ENCODE peak calls at places on chromosomes 6 and 20, in eight cellular contexts. K is esophagus muscularis mucosa; Z is epithelial cell of proximal tubule; N is lower leg skin; W is CD8-positive, alpha-beta memory T cell; P is skeletal muscle cell; B is mesenchymal stem cell; A is psoas muscle. E is an unnamed sample.

GRCh38 chr20:2845607-2846006 is 5.1 kb downstream of the VPS16 start:
- DNase-seq in P (no peak), N (peak; percentile 18), A (no peak), Z (no peak), K (no peak), W (no peak), B (no peak), E (peak; percentile 77)

GRCh38 chr6:112415366-112415765 is 68.2 kb downstream of the RFPL4B start:
- DNase-seq in A (no peak), B (no peak), N (no peak), W (no peak), K (no peak), P (no peak), Z (no peak), E (no peak)

GRCh38 chr6:11854418-11855165 is 76.0 kb upstream of the ADTRP start:
- DNase-seq in W (no peak), P (no peak), K (no peak), A (no peak), Z (peak; percentile 70), B (peak; percentile 82), N (no peak), E (peak; percentile 23)

GRCh38 chr20:2822073-2822472 is 5.9 kb downstream of the TMEM239 start:
- DNase-seq in P (peak; percentile 31), B (no peak), Z (no peak), A (no peak), N (no peak), W (peak; percentile 69), K (no peak), E (peak; percentile 73)

GRCh38 chr6:29528300-29528931 is 31.1 kb downstream of the UBD start:
- DNase-seq in A (no peak), K (peak; percentile 88), P (no peak), W (no peak), N (no peak), B (no peak), Z (no peak), E (no peak)

GRCh38 chr20:64077876-64078551 is 1.3 kb downstream of the RGS19 start:
- DNase-seq in N (no peak), P (no peak), Z (no peak), A (no peak), B (no peak), W (peak; percentile 76), K (no peak), E (peak; percentile 94)

GRCh38 chr6:7087491-7087979 is 20.2 kb upstream of the RREB1 start:
- DNase-seq in B (no peak), A (no peak), N (no peak), K (no peak), P (no peak), Z (no peak), W (peak; percentile 53), E (peak; percentile 41)

GRCh38 chr6:136486357-136486756 is 63.9 kb downstream of the MAP7 start:
- DNase-seq in B (no peak), A (no peak), Z (no peak), P (no peak), K (no peak), N (no peak), W (no peak), E (no peak)

GRCh38 chr20:6086868-6087267 is 33.0 kb upstream of the LRRN4 start:
- DNase-seq in A (no peak), K (no peak), W (no peak), Z (no peak), B (no peak), N (no peak), P (no peak), E (no peak)

GRCh38 chr20:33686008-33686983 is at the start of gene E2F1:
- DNase-seq in Z (no peak), B (peak; percentile 94), K (peak; percentile 98), N (peak; percentile 99), P (peak; percentile 57), A (peak; percentile 98), W (peak; percentile 94), E (peak; percentile 98)

GRCh38 chr20:1815502-1816085 is 79.6 kb upstream of the SIRPA start:
- DNase-seq in B (peak; percentile 40), A (no peak), Z (no peak), P (no peak), N (peak; percentile 53), W (no peak), K (peak; percentile 64), E (no peak)

GRCh38 chr6:45668705-45669104 is 291.0 kb upstream of the SUPT3H start:
- DNase-seq in P (no peak), N (no peak), B (no peak), Z (no peak), W (no peak), A (no peak), K (no peak), E (no peak)

GRCh38 chr6:45148711-45149341 is 179.3 kb upstream of the RUNX2 start:
- DNase-seq in B (peak; percentile 20), W (no peak), N (no peak), K (no peak), A (no peak), P (peak; percentile 46), Z (no peak), E (peak; percentile 28)

GRCh38 chr6:140811642-140812041 is 1321.1 kb upstream of the GJE1 start:
- DNase-seq in W (no peak), B (no peak), Z (no peak), P (no peak), A (no peak), K (no peak), N (no peak), E (no peak)

GRCh38 chr6:14375940-14376339 is 258.4 kb downstream of the CD83 start:
- DNase-seq in K (no peak), A (no peak), Z (no peak), W (no peak), N (no peak), P (no peak), B (no peak), E (peak; percentile 39)

GRCh38 chr6:147643341-147644200 is 135.1 kb downstream of the SAMD5 start:
- DNase-seq in N (no peak), P (no peak), W (no peak), Z (no peak), A (no peak), B (no peak), K (no peak), E (no peak)

GRCh38 chr6:2496291-2496690 is 250.9 kb upstream of the GMDS start:
- DNase-seq in N (peak; percentile 52), A (no peak), B (no peak), Z (no peak), K (no peak), W (no peak), P (no peak), E (no peak)

GRCh38 chr6:79613912-79614311 is 17.2 kb upstream of the SH3BGRL2 start:
- DNase-seq in Z (no peak), W (no peak), A (no peak), N (no peak), K (no peak), B (no peak), P (no peak), E (no peak)
- H3K4me3 ChIP-seq in Z (no peak overlapping the region), W (no peak overlapping the region), A (no peak overlapping the region), N (no peak overlapping the region), K (no peak overlapping the region), B (no peak overlapping the region), P (no peak overlapping the region), E (no peak overlapping the region)

DNA sequence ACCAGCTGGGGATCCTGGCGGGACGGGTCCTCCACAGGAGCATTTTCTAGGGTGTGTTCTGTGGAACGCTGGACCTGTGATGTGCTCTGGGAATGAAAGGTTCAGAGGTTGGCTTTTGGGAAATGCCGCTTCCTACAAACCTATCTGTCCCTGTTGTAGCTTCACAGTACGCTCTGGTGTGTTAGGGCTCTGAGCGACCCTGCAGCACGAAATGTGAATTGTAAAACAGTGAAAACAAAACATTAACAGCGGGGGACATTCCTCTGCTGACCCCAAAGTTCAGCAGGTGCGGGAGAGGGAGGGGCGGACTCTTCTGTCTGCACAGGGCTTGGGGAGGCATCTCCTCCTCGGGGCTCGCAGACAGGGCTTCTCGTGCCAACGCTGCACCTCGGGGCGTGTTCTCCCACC is 155.9 kb downstream of the NRN1 start:
- DNase-seq in Z (no peak), W (no peak), K (no peak), N (no peak), A (no peak), P (no peak), B (no peak), E (no peak)
- H3K4me3 ChIP-seq in Z (peak overlapping the region; percentile 49), W (peak overlapping the region; percentile 75), K (peak overlapping the region; percentile 48), N (no peak overlapping the region), A (peak overlapping the region; percentile 57), P (peak overlapping the region; percentile 43), B (peak overlapping the region; percentile 78), E (no peak overlapping the region)

GRCh38 chr6:68657374-68657773 is 22.3 kb downstream of the ADGRB3 start:
- DNase-seq in A (no peak), W (no peak), P (no peak), Z (no peak), N (no peak), B (no peak), K (no peak), E (no peak)

GRCh38 chr6:68653074-68653705 is 18.1 kb downstream of the ADGRB3 start:
- DNase-seq in A (no peak), B (no peak), W (no peak), K (no peak), P (no peak), N (no peak), Z (no peak), E (no peak)

GRCh38 chr6:68654134-68654533 is 19.1 kb downstream of the ADGRB3 start:
- DNase-seq in N (no peak), B (no peak), W (no peak), P (no peak), A (no peak), Z (no peak), K (no peak), E (no peak)

GRCh38 chr6:68653706-68654089 is 18.6 kb downstream of the ADGRB3 start:
- DNase-seq in K (no peak), A (no peak), P (no peak), N (no peak), W (no peak), Z (no peak), B (no peak), E (no peak)

DNA sequence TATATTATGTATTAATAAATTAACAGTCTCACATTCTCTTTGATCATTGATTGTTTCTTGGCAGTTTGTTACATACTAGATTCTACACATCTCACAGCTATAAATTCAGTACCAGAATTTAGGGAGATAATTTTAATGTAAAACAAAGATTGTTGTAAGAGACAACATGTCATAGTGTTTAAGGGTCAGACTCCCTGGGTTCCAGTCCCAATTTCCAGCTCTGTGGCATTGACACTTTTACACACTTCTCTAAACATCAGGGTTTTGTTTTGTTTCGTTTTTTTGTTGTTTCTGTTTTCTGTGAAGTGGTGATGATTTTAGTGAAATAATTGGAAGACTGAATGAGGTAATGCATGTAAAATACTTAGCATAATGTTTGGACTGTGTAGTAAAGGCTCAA is 19.9 kb downstream of the ADGRB3 start:
- DNase-seq in P (no peak), B (no peak), W (no peak), K (no peak), N (no peak), A (no peak), Z (no peak), E (no peak)
- H3K4me3 ChIP-seq in P (no peak overlapping the region), B (no peak overlapping the region), W (no peak overlapping the region), K (no peak overlapping the region), N (no peak overlapping the region), A (no peak overlapping the region), Z (no peak overlapping the region), E (no peak overlapping the region)

DNA sequence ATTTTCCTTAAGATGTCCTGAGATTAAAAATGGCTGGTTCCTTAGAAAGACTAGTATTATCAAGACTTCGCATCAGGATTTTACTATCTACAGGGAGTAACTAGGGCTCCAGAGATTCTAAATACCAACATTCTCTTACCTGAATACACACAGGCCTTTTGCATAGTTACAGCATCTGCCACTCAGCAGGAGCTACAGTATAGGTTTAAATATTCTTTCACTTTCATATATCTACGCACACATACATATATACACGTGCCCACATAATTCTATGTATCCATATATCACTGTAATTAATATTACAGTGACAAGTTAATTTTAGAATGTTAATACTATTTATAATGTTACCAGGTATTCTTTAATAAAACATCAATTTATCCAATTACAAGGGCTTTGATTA is 269.0 kb downstream of the PTPRK start:
- DNase-seq in P (no peak), A (no peak), N (no peak), Z (no peak), K (no peak), B (no peak), W (no peak), E (no peak)
- H3K4me3 ChIP-seq in P (no peak overlapping the region), A (no peak overlapping the region), N (no peak overlapping the region), Z (no peak overlapping the region), K (no peak overlapping the region), B (no peak overlapping the region), W (no peak overlapping the region), E (no peak overlapping the region)